ENCODE peak calls at places on chromosome 17, in nine cellular contexts. U is A549; B is lower lobe of right lung; Q is PC-9; M is CD4-positive, alpha-beta T cell; J is substantia nigra; W is PC-3; Y is prostate gland; Z is adrenal gland. G is an unnamed sample.

GRCh38 chr17:39118674-39119419 is 32.6 kb downstream of the PLXDC1 start:
- DNase-seq in U (no peak), B (no peak), Q (no peak), M (no peak), J (no peak), W (no peak), Y (no peak), Z (no peak), G (no peak)

GRCh38 chr17:73969956-73970355 is 233.5 kb upstream of the RPL38 start:
- DNase-seq in U (no peak), B (peak; percentile 81), Q (no peak), M (no peak), J (no peak), W (no peak), Y (no peak), Z (peak; percentile 41), G (no peak)

GRCh38 chr17:38994026-38994425 is 26.8 kb upstream of the FBXO47 start:
- DNase-seq in U (no peak), B (no peak), Q (no peak), M (no peak), J (no peak), W (no peak), Y (no peak), Z (no peak), G (no peak)

GRCh38 chr17:7862692-7863437 is 5.1 kb downstream of the CYB5D1 start:
- DNase-seq in U (peak; percentile 66), B (no peak), Q (no peak), M (no peak), J (peak; percentile 14), W (peak; percentile 60), Y (peak; percentile 72), Z (peak; percentile 67), G (no peak)

GRCh38 chr17:55785181-55785580 is 34.3 kb downstream of the PCTP start:
- DNase-seq in U (no peak), B (no peak), Q (no peak), M (no peak), J (no peak), W (no peak), Y (no peak), Z (no peak), G (no peak)

GRCh38 chr17:5237541-5238016 is 2.9 kb upstream of the SCIMP start:
- DNase-seq in U (peak; percentile 90), B (peak; percentile 72), Q (peak; percentile 68), M (no peak), J (no peak), W (peak; percentile 60), Y (peak; percentile 36), Z (peak; percentile 74), G (no peak)

GRCh38 chr17:68572138-68572842 is 28.9 kb downstream of the FAM20A start:
- DNase-seq in U (no peak), B (no peak), Q (no peak), M (no peak), J (no peak), W (no peak), Y (no peak), Z (no peak), G (no peak)

GRCh38 chr17:79948406-79948917 is 87.2 kb downstream of the TBC1D16 start:
- DNase-seq in U (no peak), B (peak; percentile 22), Q (no peak), M (no peak), J (no peak), W (no peak), Y (no peak), Z (no peak), G (no peak)

GRCh38 chr17:76053230-76054111 is 18.8 kb downstream of the SRP68 start:
- DNase-seq in U (peak; percentile 45), B (no peak), Q (peak; percentile 79), M (no peak), J (no peak), W (peak; percentile 75), Y (no peak), Z (no peak), G (peak; percentile 62)

GRCh38 chr17:49249292-49249794 is 18.8 kb upstream of the PHOSPHO1 start:
- DNase-seq in U (no peak), B (peak; percentile 53), Q (no peak), M (no peak), J (no peak), W (peak; percentile 32), Y (no peak), Z (peak; percentile 41), G (no peak)

GRCh38 chr17:34071891-34072420 is 183.1 kb upstream of the CCL2 start:
- DNase-seq in U (no peak), B (no peak), Q (no peak), M (no peak), J (no peak), W (no peak), Y (no peak), Z (no peak), G (no peak)

DNA sequence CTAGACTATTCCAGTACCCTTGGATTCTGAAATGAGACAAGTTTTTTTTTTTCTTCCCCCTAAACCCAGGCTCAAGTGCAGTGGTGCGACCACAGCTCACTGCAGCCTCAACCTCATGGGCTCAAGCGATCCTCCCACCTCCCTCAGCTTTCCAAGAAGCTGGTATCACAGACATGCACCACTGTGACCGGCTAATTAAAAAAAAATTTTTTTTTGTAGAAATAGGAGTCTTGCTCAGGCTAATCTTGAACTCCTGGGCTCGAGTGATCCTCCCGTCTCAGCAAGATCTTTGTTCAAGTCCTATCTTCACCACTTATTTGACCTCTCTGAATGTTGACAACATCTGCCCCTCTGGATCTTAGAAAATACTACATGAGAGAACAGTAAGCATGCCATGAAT is 26.6 kb upstream of the CORO6 start:
- DNase-seq in U (no peak), B (no peak), Q (no peak), M (no peak), J (no peak), W (no peak), Y (no peak), Z (no peak), G (no peak)
- H3K27ac ChIP-seq in U (no peak overlapping the region), B (no peak overlapping the region), Q (no peak overlapping the region), M (no peak overlapping the region), J (no peak overlapping the region), W (no peak overlapping the region), Y (no peak overlapping the region), Z (no peak overlapping the region), G (no peak overlapping the region)

DNA sequence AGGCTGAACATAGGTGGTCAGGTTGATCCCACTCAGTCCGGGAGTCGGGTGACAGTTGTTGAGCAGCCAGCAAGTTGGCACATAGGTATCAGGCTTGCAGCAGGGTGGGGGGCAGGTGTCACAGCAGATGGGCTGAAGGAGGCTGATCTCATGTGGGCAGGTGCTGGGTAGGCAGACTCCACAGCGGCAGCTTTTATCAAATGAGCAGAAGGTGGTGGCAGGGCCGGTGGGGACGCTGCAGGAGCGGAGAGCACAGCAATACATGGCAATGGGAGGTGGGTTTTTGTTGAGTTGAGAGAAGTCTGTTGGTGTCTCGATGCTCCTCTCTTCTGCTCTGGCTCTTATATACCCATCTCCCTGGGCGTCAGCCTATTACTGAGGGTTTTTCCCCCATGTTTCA is at the start of gene KRTAP3-1:
- DNase-seq in U (no peak), B (no peak), Q (no peak), M (no peak), J (no peak), W (no peak), Y (no peak), Z (no peak), G (no peak)
- H3K27ac ChIP-seq in U (no peak within 1 kb of the TSS), B (no peak within 1 kb of the TSS), Q (peak within 1 kb of the TSS; percentile 59), M (no peak within 1 kb of the TSS), J (no peak within 1 kb of the TSS), W (peak within 1 kb of the TSS; percentile 28), Y (no peak within 1 kb of the TSS), Z (no peak within 1 kb of the TSS), G (no peak within 1 kb of the TSS)

GRCh38 chr17:50573866-50574571 is 13.5 kb downstream of the CACNA1G start:
- DNase-seq in U (no peak), B (no peak), Q (no peak), M (no peak), J (no peak), W (no peak), Y (no peak), Z (no peak), G (no peak)

GRCh38 chr17:50569592-50569991 is 9.1 kb downstream of the CACNA1G start:
- DNase-seq in U (no peak), B (no peak), Q (no peak), M (no peak), J (no peak), W (no peak), Y (no peak), Z (no peak), G (no peak)

GRCh38 chr17:50572541-50572940 is 12.0 kb downstream of the CACNA1G start:
- DNase-seq in U (no peak), B (no peak), Q (no peak), M (no peak), J (no peak), W (no peak), Y (no peak), Z (no peak), G (no peak)

GRCh38 chr17:50570516-50570915 is 10.0 kb downstream of the CACNA1G start:
- DNase-seq in U (no peak), B (no peak), Q (no peak), M (no peak), J (no peak), W (no peak), Y (no peak), Z (no peak), G (no peak)

GRCh38 chr17:50571681-50572080 is 11.2 kb downstream of the CACNA1G start:
- DNase-seq in U (no peak), B (no peak), Q (no peak), M (no peak), J (no peak), W (no peak), Y (no peak), Z (no peak), G (no peak)
- H3K27ac ChIP-seq in U (no peak overlapping the region), B (no peak overlapping the region), Q (no peak overlapping the region), M (no peak overlapping the region), J (no peak overlapping the region), W (no peak overlapping the region), Y (no peak overlapping the region), Z (no peak overlapping the region), G (no peak overlapping the region)

GRCh38 chr17:61205931-61206330 is 193.7 kb upstream of the TBX2 start:
- DNase-seq in U (peak; percentile 13), B (no peak), Q (no peak), M (no peak), J (no peak), W (peak; percentile 38), Y (no peak), Z (no peak), G (no peak)

GRCh38 chr17:61204456-61204855 is 195.2 kb upstream of the TBX2 start:
- DNase-seq in U (no peak), B (no peak), Q (no peak), M (no peak), J (no peak), W (no peak), Y (no peak), Z (no peak), G (no peak)

GRCh38 chr17:61203765-61204164 is 195.9 kb upstream of the TBX2 start:
- DNase-seq in U (no peak), B (peak; percentile 48), Q (no peak), M (no peak), J (no peak), W (no peak), Y (no peak), Z (peak; percentile 40), G (no peak)

GRCh38 chr17:61206922-61207321 is 192.7 kb upstream of the TBX2 start:
- DNase-seq in U (no peak), B (no peak), Q (no peak), M (no peak), J (no peak), W (no peak), Y (no peak), Z (no peak), G (no peak)

DNA sequence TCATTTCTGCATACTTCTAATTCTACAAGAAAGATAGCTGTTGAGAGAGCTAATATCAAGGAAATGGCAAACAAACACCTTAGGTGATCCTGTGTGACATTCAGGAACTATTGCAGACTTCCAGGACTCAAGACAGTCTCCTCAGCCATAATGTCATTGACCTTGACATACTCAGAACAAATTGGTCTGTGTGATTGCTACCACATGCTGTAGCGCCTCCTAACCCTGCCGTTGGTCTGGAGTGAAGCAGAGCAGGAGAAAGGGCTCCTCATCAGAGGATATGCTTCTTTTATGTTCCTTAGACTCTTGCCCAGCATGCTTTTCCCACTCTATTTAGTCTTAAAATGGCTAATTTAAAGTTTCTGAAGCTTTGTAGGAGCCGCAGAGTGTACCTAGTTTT is 194.2 kb upstream of the TBX2 start:
- DNase-seq in U (no peak), B (no peak), Q (no peak), M (no peak), J (no peak), W (no peak), Y (no peak), Z (no peak), G (no peak)
- H3K27ac ChIP-seq in U (no peak overlapping the region), B (peak overlapping the region; percentile 32), Q (no peak overlapping the region), M (no peak overlapping the region), J (no peak overlapping the region), W (no peak overlapping the region), Y (no peak overlapping the region), Z (no peak overlapping the region), G (no peak overlapping the region)